ENCODE peak calls at places on chromosome 20, in eight cellular contexts. J is GM23338; K is stimulated activated CD8-positive, alpha-beta memory T cell treated with anti-CD3 and anti-CD28 coated beads, Interleukin-7, amount 100 ng/mL, for 4 hours; D is astrocyte of the cerebellum; F is iris pigment epithelial cell; X is NAMALWA; O is T-helper 17 cell; W is HTR-8/SVneo. E is an unnamed sample.
A peak's percentile ranks its signal among the peaks of the same experiment; 100 is the strongest.

GRCh38 chr20:43831496-43832065 is 83.1 kb upstream of the TOX2 start:
- DNase-seq in O (no peak), F (no peak), K (no peak), W (no peak), X (no peak), J (no peak), D (no peak), E (no peak)

GRCh38 chr20:37845261-37845681 is 57.7 kb upstream of the VSTM2L start:
- DNase-seq in O (no peak), X (no peak), K (no peak), W (no peak), F (no peak), D (no peak), J (no peak), E (no peak)

GRCh38 chr20:11304811-11305210 is 612.9 kb upstream of the BTBD3 start:
- DNase-seq in W (no peak), K (no peak), J (no peak), D (no peak), O (no peak), X (no peak), F (no peak), E (no peak)

GRCh38 chr20:62839816-62840215 is 21.8 kb downstream of the TCFL5 start:
- DNase-seq in X (no peak), W (no peak), F (no peak), J (no peak), O (no peak), D (no peak), K (no peak), E (no peak)

GRCh38 chr20:4973330-4974097 is 27.8 kb downstream of the SLC23A2 start:
- DNase-seq in D (no peak), O (no peak), X (peak; percentile 37), W (no peak), K (peak; percentile 14), F (peak; percentile 90), J (no peak), E (peak; percentile 85)

GRCh38 chr20:58453391-58453790 is 61.8 kb downstream of the APCDD1L start:
- DNase-seq in D (no peak), X (no peak), K (no peak), O (no peak), W (no peak), J (no peak), F (no peak), E (no peak)

GRCh38 chr20:9503530-9504251 is 10.7 kb upstream of the LAMP5 start:
- DNase-seq in O (no peak), K (no peak), D (peak; percentile 88), J (peak; percentile 70), W (no peak), F (peak; percentile 16), X (peak; percentile 33), E (peak; percentile 83)

GRCh38 chr20:53336892-53337291 is 256.7 kb downstream of the ZNF217 start:
- DNase-seq in F (no peak), D (no peak), O (no peak), X (no peak), K (no peak), W (no peak), J (no peak), E (no peak)

GRCh38 chr20:18456600-18456999 is 10.2 kb downstream of the DZANK1 start:
- DNase-seq in O (no peak), J (no peak), D (no peak), W (no peak), X (no peak), F (no peak), K (no peak), E (no peak)

GRCh38 chr20:25220810-25221591 is 25.5 kb downstream of the ENTPD6 start:
- DNase-seq in F (no peak), X (no peak), W (no peak), J (no peak), K (no peak), D (no peak), O (no peak), E (no peak)

GRCh38 chr20:44601801-44602204 is 19.4 kb downstream of the PKIG start:
- DNase-seq in F (peak; percentile 70), X (no peak), D (peak; percentile 77), K (no peak), O (no peak), J (no peak), W (peak; percentile 62), E (no peak)

GRCh38 chr20:54668271-54669053 is 193.1 kb downstream of the DOK5 start:
- DNase-seq in X (peak; percentile 50), D (no peak), K (no peak), O (no peak), F (peak; percentile 14), W (no peak), J (peak; percentile 69), E (peak; percentile 22)

GRCh38 chr20:1866834-1867233 is 28.4 kb upstream of the SIRPA start:
- DNase-seq in D (no peak), K (no peak), F (no peak), W (no peak), X (no peak), O (no peak), J (no peak), E (no peak)

GRCh38 chr20:35954907-35955251 is 577 bp upstream of the SCAND1 start:
- DNase-seq in X (peak; percentile 67), O (peak; percentile 22), F (peak; percentile 54), J (no peak), K (no peak), W (no peak), D (no peak), E (peak; percentile 20)

GRCh38 chr20:53926428-53927028 is 143.9 kb downstream of the BCAS1 start:
- DNase-seq in D (peak; percentile 83), O (no peak), J (no peak), W (peak; percentile 97), F (peak; percentile 99), X (peak; percentile 91), K (no peak), E (peak; percentile 96)

GRCh38 chr20:2652724-2653510 is 485 bp downstream of the NOP56 start:
- DNase-seq in X (peak; percentile 80), W (no peak), J (peak; percentile 37), D (no peak), F (peak; percentile 15), K (peak; percentile 52), O (no peak), E (no peak)

E was measured in H4.